ENCODE peak calls at places on chromosomes 7 and 10, in four cellular contexts. B is transverse colon, J is GM23338, T is A549. P is an unnamed sample.

GRCh38 chr7:12303507-12303906 is 92.4 kb downstream of the TMEM106B start:
- DNase-seq in B (no peak), J (no peak), T (no peak), P (no peak)

GRCh38 chr7:148204639-148205292 is 385.8 kb upstream of the C7orf33 start:
- DNase-seq in B (no peak), J (peak), T (no peak), P (no peak)

GRCh38 chr10:100890696-100891271 is 22.0 kb upstream of the SLF2 start:
- DNase-seq in B (no peak), J (no peak), T (peak), P (no peak)

GRCh38 chr7:131949659-131950058 is 393.2 kb upstream of the PODXL start:
- DNase-seq in B (no peak), J (no peak), T (no peak), P (no peak)

GRCh38 chr10:25895856-25896255 is 38.2 kb upstream of the MYO3A start:
- DNase-seq in B (no peak), J (no peak), T (no peak), P (no peak)

GRCh38 chr7:82810558-82811259 is 352.0 kb downstream of the PCLO start:
- DNase-seq in B (no peak), J (peak), T (peak), P (no peak)

GRCh38 chr10:99368646-99369045 is 39.5 kb downstream of the CNNM1 start:
- DNase-seq in B (no peak), J (no peak), T (no peak), P (no peak)

GRCh38 chr7:55409474-55410225 is 44.5 kb downstream of the LANCL2 start:
- DNase-seq in B (no peak), J (no peak), T (peak), P (no peak)

GRCh38 chr7:78080241-78080640 is 281.7 kb downstream of the PHTF2 start:
- DNase-seq in B (no peak), J (peak), T (no peak), P (no peak)

GRCh38 chr7:4830176-4830575 is 31.7 kb downstream of the PAPOLB start:
- DNase-seq in B (peak), J (peak), T (peak), P (peak)

GRCh38 chr7:41921453-41921912 is 218.6 kb upstream of the INHBA start:
- DNase-seq in B (no peak), J (no peak), T (no peak), P (no peak)

GRCh38 chr10:16381083-16381482 is 55.7 kb upstream of the PTER start:
- DNase-seq in B (no peak), J (no peak), T (peak), P (no peak)

GRCh38 chr10:70965566-70965965 is 77.2 kb upstream of the PCBD1 start:
- DNase-seq in B (no peak), J (no peak), T (no peak), P (no peak)

GRCh38 chr10:124362572-124362971 is 56.2 kb downstream of the OAT start:
- DNase-seq in B (no peak), J (peak), T (no peak), P (no peak)

GRCh38 chr7:101631224-101631714 is 2.2 kb upstream of the MYL10 start:
- DNase-seq in B (no peak), J (no peak), T (no peak), P (no peak)

GRCh38 chr7:50362712-50363282 is 58.3 kb downstream of the IKZF1 start:
- DNase-seq in B (peak), J (peak), T (no peak), P (no peak)

GRCh38 chr7:30980194-30980593 is 16.4 kb downstream of the GHRHR start:
- DNase-seq in B (no peak), J (no peak), T (no peak), P (no peak)

GRCh38 chr10:5783300-5783699 is 29.9 kb downstream of the GDI2 start:
- DNase-seq in B (no peak), J (no peak), T (no peak), P (no peak)

GRCh38 chr10:96833220-96834001 is 1.3 kb downstream of the LCOR start:
- DNase-seq in B (peak), J (peak), T (peak), P (no peak)

GRCh38 chr10:75042292-75042974 is 69.0 kb upstream of the SAMD8 start:
- DNase-seq in B (no peak), J (no peak), T (no peak), P (no peak)

GRCh38 chr7:14839307-14839706 is 63.2 kb downstream of the DGKB start:
- DNase-seq in B (no peak), J (no peak), T (no peak), P (no peak)

GRCh38 chr7:77745746-77746145 is 49.5 kb downstream of the RSBN1L start:
- DNase-seq in B (no peak), J (no peak), T (no peak), P (no peak)

GRCh38 chr10:123996302-123996701 is 97.1 kb downstream of the CHST15 start:
- DNase-seq in B (no peak), J (no peak), T (no peak), P (no peak)

GRCh38 chr7:400901-401485 is 111.0 kb downstream of the FOXL3 start:
- DNase-seq in B (peak), J (no peak), T (no peak), P (no peak)

GRCh38 chr7:13055732-13056369 is 368.4 kb downstream of the ARL4A start:
- DNase-seq in B (no peak), J (no peak), T (no peak), P (no peak)

GRCh38 chr7:111763221-111763791 is 201.0 kb upstream of the IMMP2L start:
- DNase-seq in B (no peak), J (peak), T (peak), P (no peak)

GRCh38 chr7:30598121-30598876 is 3.6 kb downstream of the GARS1 start:
- DNase-seq in B (no peak), J (peak), T (no peak), P (no peak)

GRCh38 chr7:137006293-137006692 is 137.8 kb downstream of the CHRM2 start:
- DNase-seq in B (no peak), J (no peak), T (no peak), P (no peak)

GRCh38 chr10:58322072-58322834 is 12.6 kb upstream of the UBE2D1 start:
- DNase-seq in B (peak), J (no peak), T (no peak), P (no peak)

GRCh38 chr7:7231005-7231404 is 48.7 kb downstream of the C1GALT1 start:
- DNase-seq in B (no peak), J (no peak), T (no peak), P (no peak)

GRCh38 chr7:130904031-130904757 is 170.2 kb upstream of the KLF14 start:
- DNase-seq in B (no peak), J (no peak), T (peak), P (no peak)

GRCh38 chr10:89332092-89332633 is 4.4 kb downstream of the IFIT3 start:
- DNase-seq in B (no peak), J (no peak), T (no peak), P (no peak)

GRCh38 chr10:127550861-127551260 is 1.8 kb downstream of the NPS start:
- DNase-seq in B (no peak), J (no peak), T (no peak), P (no peak)

GRCh38 chr7:121960678-121961461 is 87.9 kb downstream of the PTPRZ1 start:
- DNase-seq in B (no peak), J (no peak), T (no peak), P (no peak)

GRCh38 chr10:130026670-130027456 is 62.8 kb upstream of the EBF3 start:
- DNase-seq in B (no peak), J (no peak), T (no peak), P (no peak)

GRCh38 chr10:4677296-4678021 is 148.5 kb upstream of the AKR1E2 start:
- DNase-seq in B (no peak), J (no peak), T (peak), P (no peak)

GRCh38 chr7:155844019-155844453 is 31.8 kb upstream of the SHH start:
- DNase-seq in B (peak), J (no peak), T (peak), P (no peak)

GRCh38 chr10:74419491-74420466 is 268.8 kb downstream of the ADK start:
- DNase-seq in B (peak), J (peak), T (peak), P (no peak)

GRCh38 chr10:79405221-79405994 is 40.0 kb downstream of the ZCCHC24 start:
- DNase-seq in B (peak), J (no peak), T (no peak), P (no peak)

GRCh38 chr7:77199008-77199966 is at the start of gene FGL2:
- DNase-seq in B (peak), J (peak), T (no peak), P (peak)

DNA sequence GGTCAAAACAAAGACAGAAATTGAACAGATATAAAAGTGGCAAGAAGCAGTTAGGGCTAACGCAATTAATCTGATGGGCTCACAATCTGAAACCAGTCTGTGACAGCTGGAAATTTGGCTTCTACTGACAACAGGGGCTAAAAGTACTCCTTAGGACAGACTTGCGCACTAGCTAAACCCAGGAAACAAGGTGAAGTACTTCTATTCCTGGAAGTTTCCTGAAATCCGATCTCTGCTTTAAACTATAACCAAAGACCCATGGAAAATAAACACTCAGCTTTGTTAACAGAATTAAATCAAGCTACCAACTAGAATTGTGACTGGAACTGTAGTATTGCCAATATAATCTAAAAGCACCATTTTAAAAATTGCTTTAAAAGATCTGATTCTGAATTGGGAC is 520.2 kb upstream of the ZWINT start:
- DNase-seq in B (no peak), J (no peak), T (no peak), P (no peak)
- H3K4me3 ChIP-seq in B (no peak), J (no peak), T (no peak), P (no peak)

GRCh38 chr10:119028900-119029612 is 458 bp upstream of the NANOS1 start:
- DNase-seq in B (peak), J (peak), T (peak), P (peak)
- TF ChIP-seq CTCF in B (no peak), J (peak), T (no peak), P (peak)

GRCh38 chr7:151696738-151697514 is 177.2 kb upstream of the RHEB start:
- DNase-seq in B (peak), J (peak), T (peak), P (no peak)
- H3K27ac ChIP-seq in B (no peak), J (no peak), T (peak), P (peak)

GRCh38 chr10:22316286-22317120 is at the start of gene COMMD3:
- DNase-seq in B (peak), J (peak), T (peak), P (peak)
- H3K4me3 ChIP-seq in B (peak), J (peak), T (peak), P (peak)

GRCh38 chr7:33906697-33907096 is 1.4 kb downstream of the BMPER start:
- DNase-seq in B (no peak), J (no peak), T (no peak), P (no peak)

GRCh38 chr7:33907625-33908024 is 2.3 kb downstream of the BMPER start:
- DNase-seq in B (no peak), J (no peak), T (no peak), P (no peak)

GRCh38 chr7:33903770-33904679 is 1.3 kb upstream of the BMPER start:
- DNase-seq in B (peak), J (peak), T (peak), P (peak)

GRCh38 chr7:33904680-33905388 is 505 bp upstream of the BMPER start:
- DNase-seq in B (peak), J (peak), T (peak), P (peak)

GRCh38 chr7:33905389-33906032 is at the start of gene BMPER:
- DNase-seq in B (peak), J (peak), T (peak), P (no peak)
- TF ChIP-seq CTCF in B (no peak), J (no peak), T (no peak), P (no peak)

DNA sequence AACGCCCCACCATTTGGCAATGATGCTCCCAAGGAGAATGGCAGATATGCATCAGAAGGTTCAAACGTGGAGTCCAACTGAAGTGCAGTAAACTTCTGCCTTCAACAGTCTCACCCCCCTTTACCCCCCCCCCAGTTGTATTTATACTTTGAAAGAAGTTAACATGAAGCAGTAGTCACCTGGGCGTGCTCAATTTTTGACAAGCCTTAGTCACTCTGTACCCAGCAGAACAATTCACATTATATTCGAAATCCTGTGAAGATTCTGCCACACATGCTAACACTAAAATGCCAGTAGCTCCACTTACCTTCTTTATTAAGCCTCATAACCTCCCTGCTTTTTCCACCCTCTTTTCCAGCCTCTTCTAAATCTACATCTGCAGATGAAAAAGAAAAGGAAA is 894 bp downstream of the ATXN7L1 start:
- DNase-seq in B (no peak), J (no peak), T (no peak), P (no peak)
- H3K27ac ChIP-seq in B (peak), J (peak), T (peak), P (no peak)